ENCODE peak calls at places on chromosomes 13 and 19, in six cellular contexts. N is GM10248, T is choroid plexus epithelial cell, H is thoracic aorta, K is dorsolateral prefrontal cortex, Y is body of pancreas. V is an unnamed sample.

GRCh38 chr19:19485161-19485997 is 30.0 kb downstream of the TSSK6 start:
- DNase-seq in N (no peak), T (peak), H (no peak), K (no peak), Y (no peak), V (no peak)

GRCh38 chr13:60227168-60227567 is 63.4 kb upstream of the DIAPH3 start:
- DNase-seq in N (no peak), T (no peak), H (no peak), K (no peak), Y (no peak), V (no peak)

GRCh38 chr13:51832471-51833152 is 12.4 kb downstream of the TMEM272 start:
- DNase-seq in N (peak), T (peak), H (no peak), K (no peak), Y (peak), V (no peak)

GRCh38 chr19:34317311-34317927 is 47.6 kb upstream of the GPI start:
- DNase-seq in N (no peak), T (peak), H (no peak), K (no peak), Y (peak), V (no peak)

GRCh38 chr19:5338661-5339469 is 1.7 kb downstream of the PTPRS start:
- DNase-seq in N (peak), T (no peak), H (no peak), K (peak), Y (peak), V (no peak)

GRCh38 chr13:51919531-51919930 is 57.8 kb downstream of the CCDC70 start:
- DNase-seq in N (no peak), T (no peak), H (no peak), K (no peak), Y (no peak), V (no peak)

GRCh38 chr13:42600943-42601342 is 27.0 kb downstream of the TNFSF11 start:
- DNase-seq in N (no peak), T (no peak), H (no peak), K (no peak), Y (no peak), V (no peak)

GRCh38 chr19:48990400-48990799 is 2.7 kb downstream of the GYS1 start:
- DNase-seq in N (no peak), T (no peak), H (no peak), K (no peak), Y (no peak), V (no peak)

GRCh38 chr13:90545070-90545840 is 802.2 kb upstream of the MIR17HG start:
- DNase-seq in N (no peak), T (peak), H (no peak), K (no peak), Y (no peak), V (peak)

GRCh38 chr19:16127776-16128371 is 15.6 kb upstream of the HSH2D start:
- DNase-seq in N (no peak), T (no peak), H (no peak), K (no peak), Y (no peak), V (no peak)

GRCh38 chr19:33712268-33712667 is 84.4 kb upstream of the KCTD15 start:
- DNase-seq in N (no peak), T (no peak), H (no peak), K (no peak), Y (no peak), V (no peak)

GRCh38 chr13:99655351-99656091 is 154.2 kb downstream of the TM9SF2 start:
- DNase-seq in N (no peak), T (peak), H (no peak), K (no peak), Y (no peak), V (peak)

GRCh38 chr19:49451430-49452181 is at the start of gene PIH1D1:
- DNase-seq in N (peak), T (peak), H (peak), K (peak), Y (peak), V (peak)

GRCh38 chr19:21202865-21203494 is 61.1 kb downstream of the ZNF431 start:
- DNase-seq in N (peak), T (no peak), H (no peak), K (no peak), Y (peak), V (no peak)

GRCh38 chr19:47210689-47211316 is 20.2 kb downstream of the BBC3 start:
- DNase-seq in N (peak), T (peak), H (peak), K (peak), Y (peak), V (peak)

GRCh38 chr13:31240921-31241320 is 41.1 kb downstream of the B3GLCT start:
- DNase-seq in N (no peak), T (peak), H (no peak), K (no peak), Y (no peak), V (no peak)

GRCh38 chr13:98730441-98730840 is 22.0 kb downstream of the SLC15A1 start:
- DNase-seq in N (no peak), T (no peak), H (no peak), K (no peak), Y (no peak), V (no peak)

GRCh38 chr19:3293560-3293959 is 69.1 kb downstream of the CELF5 start:
- DNase-seq in N (no peak), T (no peak), H (no peak), K (no peak), Y (no peak), V (no peak)

GRCh38 chr19:3294080-3294850 is 69.8 kb downstream of the CELF5 start:
- DNase-seq in N (no peak), T (no peak), H (no peak), K (no peak), Y (no peak), V (no peak)

GRCh38 chr19:3296034-3296433 is 70.3 kb upstream of the NFIC start:
- DNase-seq in N (no peak), T (no peak), H (no peak), K (no peak), Y (no peak), V (no peak)

GRCh38 chr19:3296446-3296845 is 69.9 kb upstream of the NFIC start:
- DNase-seq in N (no peak), T (no peak), H (no peak), K (no peak), Y (no peak), V (no peak)

GRCh38 chr19:3295581-3295980 is 70.8 kb upstream of the NFIC start:
- DNase-seq in N (no peak), T (no peak), H (no peak), K (no peak), Y (no peak), V (no peak)
- TF ChIP-seq CTCF in N (no peak), T (no peak), H (no peak), K (no peak), Y (no peak), V (no peak)

DNA sequence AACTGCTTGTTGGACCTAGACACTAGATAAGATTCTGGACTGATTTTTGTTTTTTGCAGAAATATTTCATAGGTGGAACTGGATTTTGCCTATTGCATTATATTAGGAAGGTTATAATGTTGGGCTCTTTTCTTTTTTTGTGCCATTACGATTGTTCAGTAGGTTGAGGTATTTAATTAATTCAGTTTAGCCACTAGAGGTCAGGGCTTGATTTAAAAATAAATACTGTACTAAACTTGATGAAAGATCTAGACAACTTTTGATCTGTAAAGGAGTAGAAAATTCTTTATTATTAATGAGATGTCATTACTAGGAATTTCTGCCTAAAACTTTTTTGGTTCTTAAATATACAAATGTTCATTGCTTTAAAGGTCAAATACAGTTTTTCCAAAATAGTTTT is 15.2 kb upstream of the SUPT20H start:
- DNase-seq in N (no peak), T (peak), H (no peak), K (no peak), Y (no peak), V (no peak)
- TF ChIP-seq CTCF in N (peak), T (peak), H (peak), K (peak), Y (peak), V (no peak)

DNA sequence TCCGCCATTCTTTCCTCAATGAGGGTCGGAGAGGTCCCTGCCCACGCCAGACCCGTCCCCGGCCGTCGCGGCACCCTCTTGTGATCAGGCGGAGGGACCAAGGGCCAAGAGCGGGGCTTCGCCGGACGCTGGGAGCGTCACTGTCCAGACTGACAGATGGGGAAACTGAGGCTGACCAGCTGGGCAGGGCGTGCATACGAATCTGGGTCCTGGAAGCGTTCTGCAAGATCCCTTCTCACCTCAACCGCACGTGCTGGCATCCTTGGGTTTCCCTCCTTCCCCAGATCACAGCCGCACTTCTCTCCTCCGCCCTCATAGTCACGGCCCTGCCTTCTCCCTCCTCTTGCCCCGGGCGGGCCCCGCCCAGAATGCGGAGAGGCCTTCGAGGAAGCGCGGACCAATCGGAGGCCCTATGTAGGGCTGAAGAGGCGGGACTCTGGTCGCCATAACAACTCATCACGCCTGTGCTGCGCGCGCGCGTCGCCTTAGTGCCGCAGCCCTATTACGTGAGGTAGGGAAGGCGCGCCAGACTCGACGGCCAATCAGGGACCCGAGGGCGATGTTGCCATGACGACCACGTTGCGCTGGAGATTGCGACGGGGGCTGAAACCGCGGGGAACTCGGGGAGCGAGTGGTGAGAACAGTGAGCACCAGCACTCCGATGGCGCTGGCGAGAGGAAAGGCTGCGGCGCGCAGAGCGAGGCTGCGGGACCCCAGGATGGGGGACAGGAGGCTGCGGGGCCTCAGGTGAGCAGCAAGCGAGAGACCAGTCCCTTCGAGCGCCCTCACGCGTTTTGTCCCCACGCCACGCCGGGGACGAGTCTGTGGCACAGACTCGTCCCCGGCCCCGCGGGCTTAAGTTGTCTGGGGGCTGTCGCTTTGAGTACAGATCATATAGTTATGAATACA is 5.7 kb downstream of the RNF225 start:
- DNase-seq in N (peak), T (peak), H (peak), K (peak), Y (peak), V (peak)
- TF ChIP-seq CTCF in N (no peak), T (peak), H (no peak), K (no peak), Y (no peak), V (no peak)

DNA sequence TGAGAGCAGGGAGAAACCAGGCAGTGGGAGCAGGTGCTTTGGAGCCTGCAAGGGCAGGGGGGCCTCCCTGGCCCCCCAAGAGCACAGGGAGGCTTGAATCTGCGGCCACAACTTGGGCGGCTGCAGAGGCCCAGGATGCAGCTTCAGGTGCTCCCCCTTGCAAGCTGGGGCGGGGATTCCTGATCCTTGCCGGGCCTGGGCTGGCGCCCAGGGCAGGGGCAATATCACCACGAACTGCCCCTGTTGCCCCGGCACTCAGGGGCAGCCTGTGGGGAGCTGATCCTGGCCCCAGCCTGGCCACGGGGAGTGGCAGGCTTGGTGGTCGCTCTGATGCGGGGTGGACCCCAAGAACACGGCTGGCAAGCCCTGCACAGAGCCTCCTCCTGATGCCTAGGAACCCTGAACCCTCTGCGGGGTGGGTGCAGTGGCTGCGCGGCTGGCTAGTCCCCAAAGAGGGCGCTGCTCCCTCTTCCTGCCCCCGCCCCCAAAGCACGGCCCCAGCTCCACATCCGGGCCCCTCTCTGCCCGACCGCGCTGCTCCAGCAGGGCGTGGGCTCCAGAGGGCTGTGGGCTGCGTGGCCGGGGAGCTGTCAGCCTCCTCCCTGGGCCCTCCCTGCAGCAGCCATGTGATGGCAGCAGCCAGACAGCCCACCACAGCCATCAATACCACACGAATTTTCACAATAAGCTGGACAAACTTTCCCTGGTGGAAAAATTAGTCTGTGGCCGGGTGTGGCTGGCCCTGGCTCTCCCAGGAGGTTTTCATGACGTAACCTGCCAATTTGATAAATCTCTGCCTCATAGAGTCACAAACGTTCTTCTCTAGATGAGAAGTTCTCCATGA is 21.0 kb downstream of the TNFSF9 start:
- DNase-seq in N (peak), T (no peak), H (no peak), K (no peak), Y (no peak), V (no peak)
- TF ChIP-seq CTCF in N (peak), T (no peak), H (no peak), K (no peak), Y (no peak), V (no peak)

GRCh38 chr19:53422551-53422950 is 9.2 kb upstream of the ZNF761 start:
- DNase-seq in N (no peak), T (no peak), H (no peak), K (no peak), Y (no peak), V (no peak)

GRCh38 chr19:53424968-53425597 is 6.7 kb upstream of the ZNF761 start:
- DNase-seq in N (peak), T (peak), H (peak), K (peak), Y (peak), V (no peak)
- TF ChIP-seq CTCF in N (peak), T (peak), H (peak), K (peak), Y (peak), V (no peak)